ENCODE peak calls at places on chromosome 12, in nine cellular contexts. One of them, this sample, is unnamed.

GRCh38 chr12:132591107-132591935 is 19.1 kb downstream of the LRCOL1 start:
- DNase-seq in tibial artery: no peak
- DNase-seq in transverse colon: no peak
- DNase-seq in heart left ventricle: no peak
- DNase-seq in cardiac muscle cell: no peak
- DNase-seq in lower lobe of right lung: no peak
- DNase-seq in CD8-positive, alpha-beta T cell: no peak
- DNase-seq in spleen: no peak
- DNase-seq in hepatocyte: no peak
- DNase-seq in this sample: peak; percentile 76

GRCh38 chr12:52907092-52907810 is 2.4 kb upstream of the KRT8 start:
- DNase-seq in hepatocyte: peak; percentile 84
- DNase-seq in transverse colon: peak; percentile 92
- DNase-seq in lower lobe of right lung: peak; percentile 83
- DNase-seq in cardiac muscle cell: peak; percentile 78
- DNase-seq in spleen: no peak
- DNase-seq in CD8-positive, alpha-beta T cell: no peak
- DNase-seq in tibial artery: peak; percentile 35
- DNase-seq in heart left ventricle: peak; percentile 50
- DNase-seq in this sample: peak; percentile 80

GRCh38 chr12:51415931-51416330 is 8.7 kb upstream of the SLC4A8 start:
- DNase-seq in transverse colon: no peak
- DNase-seq in heart left ventricle: no peak
- DNase-seq in tibial artery: no peak
- DNase-seq in cardiac muscle cell: no peak
- DNase-seq in lower lobe of right lung: no peak
- DNase-seq in CD8-positive, alpha-beta T cell: no peak
- DNase-seq in hepatocyte: no peak
- DNase-seq in spleen: no peak
- DNase-seq in this sample: no peak

GRCh38 chr12:32568241-32568640 is 110.9 kb upstream of the DNM1L start:
- DNase-seq in cardiac muscle cell: peak; percentile 87
- DNase-seq in lower lobe of right lung: no peak
- DNase-seq in transverse colon: no peak
- DNase-seq in tibial artery: no peak
- DNase-seq in spleen: no peak
- DNase-seq in hepatocyte: no peak
- DNase-seq in heart left ventricle: no peak
- DNase-seq in CD8-positive, alpha-beta T cell: no peak
- DNase-seq in this sample: no peak

GRCh38 chr12:111435661-111436201 is 30.0 kb downstream of the SH2B3 start:
- DNase-seq in transverse colon: no peak
- DNase-seq in heart left ventricle: no peak
- DNase-seq in spleen: peak; percentile 87
- DNase-seq in cardiac muscle cell: no peak
- DNase-seq in lower lobe of right lung: no peak
- DNase-seq in hepatocyte: no peak
- DNase-seq in tibial artery: peak; percentile 19
- DNase-seq in CD8-positive, alpha-beta T cell: no peak
- DNase-seq in this sample: no peak

GRCh38 chr12:24955389-24955788 is 6.5 kb upstream of the BCAT1 start:
- DNase-seq in spleen: no peak
- DNase-seq in hepatocyte: no peak
- DNase-seq in transverse colon: no peak
- DNase-seq in cardiac muscle cell: no peak
- DNase-seq in lower lobe of right lung: no peak
- DNase-seq in tibial artery: no peak
- DNase-seq in CD8-positive, alpha-beta T cell: no peak
- DNase-seq in heart left ventricle: no peak
- DNase-seq in this sample: no peak

GRCh38 chr12:124863409-124864325 is at the start of gene SCARB1:
- DNase-seq in CD8-positive, alpha-beta T cell: peak; percentile 66
- DNase-seq in hepatocyte: peak; percentile 95
- DNase-seq in cardiac muscle cell: peak; percentile 89
- DNase-seq in spleen: peak; percentile 95
- DNase-seq in heart left ventricle: peak; percentile 86
- DNase-seq in transverse colon: peak; percentile 90
- DNase-seq in tibial artery: peak; percentile 69
- DNase-seq in lower lobe of right lung: peak; percentile 88
- DNase-seq in this sample: peak; percentile 96

GRCh38 chr12:46349253-46349652 is 23.3 kb downstream of the SLC38A2 start:
- DNase-seq in CD8-positive, alpha-beta T cell: no peak
- DNase-seq in tibial artery: no peak
- DNase-seq in spleen: no peak
- DNase-seq in transverse colon: no peak
- DNase-seq in lower lobe of right lung: no peak
- DNase-seq in hepatocyte: no peak
- DNase-seq in heart left ventricle: no peak
- DNase-seq in cardiac muscle cell: no peak
- DNase-seq in this sample: no peak

GRCh38 chr12:84069699-84070098 is 842.9 kb downstream of the SLC6A15 start:
- DNase-seq in tibial artery: no peak
- DNase-seq in lower lobe of right lung: no peak
- DNase-seq in heart left ventricle: no peak
- DNase-seq in CD8-positive, alpha-beta T cell: no peak
- DNase-seq in spleen: no peak
- DNase-seq in hepatocyte: no peak
- DNase-seq in transverse colon: no peak
- DNase-seq in cardiac muscle cell: no peak
- DNase-seq in this sample: no peak

GRCh38 chr12:49548822-49549648 is 10.2 kb downstream of the KCNH3 start:
- DNase-seq in transverse colon: peak; percentile 17
- DNase-seq in CD8-positive, alpha-beta T cell: no peak
- DNase-seq in cardiac muscle cell: peak; percentile 39
- DNase-seq in tibial artery: no peak
- DNase-seq in spleen: no peak
- DNase-seq in lower lobe of right lung: no peak
- DNase-seq in hepatocyte: peak; percentile 51
- DNase-seq in heart left ventricle: peak; percentile 54
- DNase-seq in this sample: no peak

GRCh38 chr12:68349083-68349700 is 17.0 kb upstream of the MDM1 start:
- DNase-seq in cardiac muscle cell: no peak
- DNase-seq in tibial artery: no peak
- DNase-seq in spleen: no peak
- DNase-seq in CD8-positive, alpha-beta T cell: no peak
- DNase-seq in lower lobe of right lung: no peak
- DNase-seq in transverse colon: no peak
- DNase-seq in hepatocyte: no peak
- DNase-seq in heart left ventricle: no peak
- DNase-seq in this sample: no peak

GRCh38 chr12:122875590-122876220 is 20.2 kb downstream of the VPS37B start:
- DNase-seq in tibial artery: no peak
- DNase-seq in hepatocyte: no peak
- DNase-seq in heart left ventricle: no peak
- DNase-seq in transverse colon: no peak
- DNase-seq in cardiac muscle cell: no peak
- DNase-seq in CD8-positive, alpha-beta T cell: no peak
- DNase-seq in lower lobe of right lung: no peak
- DNase-seq in spleen: no peak
- DNase-seq in this sample: no peak

GRCh38 chr12:132766380-132767085 is 4.9 kb upstream of the ANKLE2 start:
- DNase-seq in transverse colon: peak; percentile 36
- DNase-seq in spleen: peak; percentile 80
- DNase-seq in hepatocyte: no peak
- DNase-seq in cardiac muscle cell: peak; percentile 68
- DNase-seq in lower lobe of right lung: peak; percentile 66
- DNase-seq in tibial artery: peak; percentile 70
- DNase-seq in heart left ventricle: peak; percentile 88
- DNase-seq in CD8-positive, alpha-beta T cell: no peak
- DNase-seq in this sample: peak; percentile 64

GRCh38 chr12:120468271-120468845 is 1.2 kb downstream of the SRSF9 start:
- DNase-seq in cardiac muscle cell: peak; percentile 78
- DNase-seq in lower lobe of right lung: peak; percentile 58
- DNase-seq in hepatocyte: peak; percentile 49
- DNase-seq in CD8-positive, alpha-beta T cell: no peak
- DNase-seq in transverse colon: peak; percentile 43
- DNase-seq in spleen: peak; percentile 82
- DNase-seq in tibial artery: peak; percentile 31
- DNase-seq in heart left ventricle: no peak
- DNase-seq in this sample: peak; percentile 42

GRCh38 chr12:1946311-1946710 is 27.9 kb upstream of the CACNA2D4 start:
- DNase-seq in lower lobe of right lung: no peak
- DNase-seq in transverse colon: no peak
- DNase-seq in CD8-positive, alpha-beta T cell: no peak
- DNase-seq in hepatocyte: no peak
- DNase-seq in heart left ventricle: no peak
- DNase-seq in spleen: no peak
- DNase-seq in tibial artery: no peak
- DNase-seq in cardiac muscle cell: no peak
- DNase-seq in this sample: no peak

GRCh38 chr12:110689601-110690430 is 901 bp upstream of the HVCN1 start:
- DNase-seq in spleen: peak; percentile 91
- DNase-seq in heart left ventricle: peak; percentile 70
- DNase-seq in hepatocyte: peak; percentile 39
- DNase-seq in lower lobe of right lung: peak; percentile 66
- DNase-seq in cardiac muscle cell: peak; percentile 56
- DNase-seq in transverse colon: peak; percentile 51
- DNase-seq in tibial artery: no peak
- DNase-seq in CD8-positive, alpha-beta T cell: peak; percentile 45
- DNase-seq in this sample: no peak

GRCh38 chr12:33357181-33357580 is 82.4 kb downstream of the SYT10 start:
- DNase-seq in CD8-positive, alpha-beta T cell: no peak
- DNase-seq in hepatocyte: no peak
- DNase-seq in transverse colon: no peak
- DNase-seq in tibial artery: no peak
- DNase-seq in cardiac muscle cell: no peak
- DNase-seq in heart left ventricle: no peak
- DNase-seq in lower lobe of right lung: no peak
- DNase-seq in spleen: no peak
- DNase-seq in this sample: no peak

GRCh38 chr12:121955258-121956040 is 37.1 kb downstream of the CFAP251 start:
- DNase-seq in spleen: no peak
- DNase-seq in transverse colon: no peak
- DNase-seq in cardiac muscle cell: peak; percentile 44
- DNase-seq in hepatocyte: no peak
- DNase-seq in lower lobe of right lung: no peak
- DNase-seq in heart left ventricle: no peak
- DNase-seq in CD8-positive, alpha-beta T cell: no peak
- DNase-seq in tibial artery: no peak
- DNase-seq in this sample: no peak

GRCh38 chr12:30203981-30204380 is 420.2 kb upstream of the TMTC1 start:
- DNase-seq in lower lobe of right lung: no peak
- DNase-seq in hepatocyte: no peak
- DNase-seq in spleen: no peak
- DNase-seq in tibial artery: no peak
- DNase-seq in cardiac muscle cell: no peak
- DNase-seq in transverse colon: no peak
- DNase-seq in CD8-positive, alpha-beta T cell: no peak
- DNase-seq in heart left ventricle: no peak
- DNase-seq in this sample: no peak
- H3K36me3 ChIP-seq in lower lobe of right lung: no peaks in the 10 kb centered on the region
- H3K36me3 ChIP-seq in hepatocyte: no peaks in the 10 kb centered on the region
- H3K36me3 ChIP-seq in spleen: no peaks in the 10 kb centered on the region
- H3K36me3 ChIP-seq in tibial artery: no peaks in the 10 kb centered on the region
- H3K36me3 ChIP-seq in cardiac muscle cell: no peaks in the 10 kb centered on the region
- H3K36me3 ChIP-seq in transverse colon: no peaks in the 10 kb centered on the region
- H3K36me3 ChIP-seq in CD8-positive, alpha-beta T cell: no peaks in the 10 kb centered on the region
- H3K36me3 ChIP-seq in heart left ventricle: no peaks in the 10 kb centered on the region
- H3K36me3 ChIP-seq in this sample: no peaks in the 10 kb centered on the region

GRCh38 chr12:42144424-42145196 is at the start of gene GXYLT1:
- DNase-seq in cardiac muscle cell: peak; percentile 98
- DNase-seq in CD8-positive, alpha-beta T cell: peak; percentile 74
- DNase-seq in hepatocyte: peak; percentile 96
- DNase-seq in lower lobe of right lung: peak; percentile 97
- DNase-seq in transverse colon: peak; percentile 95
- DNase-seq in heart left ventricle: peak; percentile 95
- DNase-seq in spleen: peak; percentile 98
- DNase-seq in tibial artery: peak; percentile 89
- DNase-seq in this sample: peak; percentile 99
- TF ChIP-seq CTCF in cardiac muscle cell: no peak
- TF ChIP-seq CTCF in CD8-positive, alpha-beta T cell: no peak
- TF ChIP-seq CTCF in hepatocyte: no peak
- TF ChIP-seq CTCF in lower lobe of right lung: no peak
- TF ChIP-seq CTCF in transverse colon: no peak
- TF ChIP-seq CTCF in heart left ventricle: no peak
- TF ChIP-seq CTCF in spleen: no peak
- TF ChIP-seq CTCF in tibial artery: no peak
- TF ChIP-seq CTCF in this sample: no peak

GRCh38 chr12:108547633-108548172 is 13.3 kb downstream of the SART3 start:
- DNase-seq in heart left ventricle: no peak
- DNase-seq in tibial artery: no peak
- DNase-seq in spleen: no peak
- DNase-seq in transverse colon: no peak
- DNase-seq in lower lobe of right lung: no peak
- DNase-seq in hepatocyte: no peak
- DNase-seq in CD8-positive, alpha-beta T cell: no peak
- DNase-seq in cardiac muscle cell: no peak
- DNase-seq in this sample: no peak

GRCh38 chr12:108553799-108554198 is 7.2 kb downstream of the SART3 start:
- DNase-seq in heart left ventricle: no peak
- DNase-seq in spleen: no peak
- DNase-seq in transverse colon: no peak
- DNase-seq in CD8-positive, alpha-beta T cell: no peak
- DNase-seq in cardiac muscle cell: no peak
- DNase-seq in hepatocyte: no peak
- DNase-seq in lower lobe of right lung: no peak
- DNase-seq in tibial artery: no peak
- DNase-seq in this sample: no peak

GRCh38 chr12:108551556-108551955 is 9.4 kb downstream of the SART3 start:
- DNase-seq in spleen: no peak
- DNase-seq in CD8-positive, alpha-beta T cell: no peak
- DNase-seq in lower lobe of right lung: no peak
- DNase-seq in transverse colon: no peak
- DNase-seq in tibial artery: no peak
- DNase-seq in hepatocyte: no peak
- DNase-seq in heart left ventricle: no peak
- DNase-seq in cardiac muscle cell: peak; percentile 77
- DNase-seq in this sample: no peak

GRCh38 chr12:108543642-108544041 is 17.3 kb downstream of the SART3 start:
- DNase-seq in CD8-positive, alpha-beta T cell: no peak
- DNase-seq in heart left ventricle: no peak
- DNase-seq in hepatocyte: no peak
- DNase-seq in tibial artery: no peak
- DNase-seq in lower lobe of right lung: no peak
- DNase-seq in cardiac muscle cell: no peak
- DNase-seq in spleen: no peak
- DNase-seq in transverse colon: no peak
- DNase-seq in this sample: no peak

GRCh38 chr12:108548954-108549521 is 11.9 kb downstream of the SART3 start:
- DNase-seq in lower lobe of right lung: no peak
- DNase-seq in spleen: no peak
- DNase-seq in heart left ventricle: no peak
- DNase-seq in hepatocyte: no peak
- DNase-seq in cardiac muscle cell: no peak
- DNase-seq in tibial artery: no peak
- DNase-seq in transverse colon: no peak
- DNase-seq in CD8-positive, alpha-beta T cell: no peak
- DNase-seq in this sample: no peak
- H3K36me3 ChIP-seq in lower lobe of right lung: peaks cover 50% of the 10 kb centered on the region
- H3K36me3 ChIP-seq in spleen: peaks cover 58% of the 10 kb centered on the region
- H3K36me3 ChIP-seq in heart left ventricle: peaks cover 51% of the 10 kb centered on the region
- H3K36me3 ChIP-seq in hepatocyte: peaks cover 8% of the 10 kb centered on the region
- H3K36me3 ChIP-seq in cardiac muscle cell: peaks cover 35% of the 10 kb centered on the region
- H3K36me3 ChIP-seq in tibial artery: peaks cover 42% of the 10 kb centered on the region
- H3K36me3 ChIP-seq in transverse colon: peaks cover 29% of the 10 kb centered on the region
- H3K36me3 ChIP-seq in CD8-positive, alpha-beta T cell: peaks cover 24% of the 10 kb centered on the region
- H3K36me3 ChIP-seq in this sample: peaks cover 3% of the 10 kb centered on the region

DNA sequence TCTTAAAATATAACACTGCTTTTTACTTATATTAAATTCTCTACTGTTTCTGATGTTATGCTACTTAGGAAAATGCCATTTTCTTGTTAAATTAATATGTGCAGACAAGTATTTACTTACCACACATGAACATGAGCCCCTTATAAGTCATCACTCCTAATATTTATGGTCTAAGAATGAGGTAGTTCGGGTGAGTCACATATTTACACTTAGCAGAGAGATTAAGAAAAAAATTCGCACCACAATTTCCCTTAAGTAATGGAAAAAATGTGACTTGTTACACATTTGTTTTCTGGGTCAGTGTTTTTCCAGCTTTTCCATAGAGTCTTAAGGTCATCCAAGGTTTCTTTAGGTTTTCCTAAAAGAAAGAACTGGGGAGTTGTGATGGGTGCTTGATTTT is 68.4 kb downstream of the RERG start:
- DNase-seq in spleen: no peak
- DNase-seq in heart left ventricle: no peak
- DNase-seq in hepatocyte: peak; percentile 47
- DNase-seq in lower lobe of right lung: no peak
- DNase-seq in cardiac muscle cell: peak; percentile 84
- DNase-seq in transverse colon: no peak
- DNase-seq in CD8-positive, alpha-beta T cell: no peak
- DNase-seq in tibial artery: no peak
- DNase-seq in this sample: no peak
- TF ChIP-seq CTCF in spleen: no peak
- TF ChIP-seq CTCF in heart left ventricle: no peak
- TF ChIP-seq CTCF in hepatocyte: no peak
- TF ChIP-seq CTCF in lower lobe of right lung: no peak
- TF ChIP-seq CTCF in cardiac muscle cell: no peak
- TF ChIP-seq CTCF in transverse colon: no peak
- TF ChIP-seq CTCF in CD8-positive, alpha-beta T cell: no peak
- TF ChIP-seq CTCF in tibial artery: no peak
- TF ChIP-seq CTCF in this sample: no peak

This sample was measured in left lung.